ENCODE peak calls at places on chromosomes 1 and 21, in eight cellular contexts. One of them, this sample, is unnamed.

GRCh38 chr1:150604226-150604588 is 24.8 kb upstream of the MCL1 start:
- DNase-seq in iris pigment epithelial cell: no peak
- DNase-seq in bronchial epithelial cell: no peak
- DNase-seq in astrocyte of the cerebellum: no peak
- DNase-seq in central memory CD4-positive, alpha-beta T cell: no peak
- DNase-seq in upper lobe of right lung: no peak
- DNase-seq in stimulated activated CD8-positive, alpha-beta memory T cell treated with anti-CD3 and anti-CD28 coated beads, Interleukin-4, amount 100 ng/mL, for 24 hours: no peak
- DNase-seq in activated T-helper 1 cell treated with anti-CD3 and anti-CD28 coated beads, Interleukin-12 subunit alpha, Interleukin-12 subunit beta, Interleukin-2, Interleukin-4 antibody, amounts not matched to agents 30 ng/mL and 10 ng/mL and 1 ng/mL, durations not matched to agents 14 hours and 24 hours and 36 hours: no peak
- DNase-seq in this sample: no peak

GRCh38 chr21:46557919-46558392 is 46.9 kb downstream of the S100B start:
- DNase-seq in iris pigment epithelial cell: no peak
- DNase-seq in bronchial epithelial cell: no peak
- DNase-seq in astrocyte of the cerebellum: no peak
- DNase-seq in central memory CD4-positive, alpha-beta T cell: no peak
- DNase-seq in upper lobe of right lung: no peak
- DNase-seq in stimulated activated CD8-positive, alpha-beta memory T cell treated with anti-CD3 and anti-CD28 coated beads, Interleukin-4, amount 100 ng/mL, for 24 hours: no peak
- DNase-seq in activated T-helper 1 cell treated with anti-CD3 and anti-CD28 coated beads, Interleukin-12 subunit alpha, Interleukin-12 subunit beta, Interleukin-2, Interleukin-4 antibody, amounts not matched to agents 30 ng/mL and 10 ng/mL and 1 ng/mL, durations not matched to agents 14 hours and 24 hours and 36 hours: no peak
- DNase-seq in this sample: no peak

GRCh38 chr1:50701706-50702317 is 258.3 kb downstream of the FAF1 start:
- DNase-seq in iris pigment epithelial cell: no peak
- DNase-seq in bronchial epithelial cell: no peak
- DNase-seq in astrocyte of the cerebellum: no peak
- DNase-seq in central memory CD4-positive, alpha-beta T cell: no peak
- DNase-seq in upper lobe of right lung: no peak
- DNase-seq in stimulated activated CD8-positive, alpha-beta memory T cell treated with anti-CD3 and anti-CD28 coated beads, Interleukin-4, amount 100 ng/mL, for 24 hours: no peak
- DNase-seq in activated T-helper 1 cell treated with anti-CD3 and anti-CD28 coated beads, Interleukin-12 subunit alpha, Interleukin-12 subunit beta, Interleukin-2, Interleukin-4 antibody, amounts not matched to agents 30 ng/mL and 10 ng/mL and 1 ng/mL, durations not matched to agents 14 hours and 24 hours and 36 hours: no peak
- DNase-seq in this sample: no peak

GRCh38 chr1:212488436-212489283 is 55.9 kb downstream of the NENF start:
- DNase-seq in iris pigment epithelial cell: peak
- DNase-seq in bronchial epithelial cell: peak
- DNase-seq in astrocyte of the cerebellum: peak
- DNase-seq in central memory CD4-positive, alpha-beta T cell: no peak
- DNase-seq in upper lobe of right lung: no peak
- DNase-seq in stimulated activated CD8-positive, alpha-beta memory T cell treated with anti-CD3 and anti-CD28 coated beads, Interleukin-4, amount 100 ng/mL, for 24 hours: peak
- DNase-seq in activated T-helper 1 cell treated with anti-CD3 and anti-CD28 coated beads, Interleukin-12 subunit alpha, Interleukin-12 subunit beta, Interleukin-2, Interleukin-4 antibody, amounts not matched to agents 30 ng/mL and 10 ng/mL and 1 ng/mL, durations not matched to agents 14 hours and 24 hours and 36 hours: peak
- DNase-seq in this sample: no peak

GRCh38 chr1:94552071-94552586 is 10.6 kb upstream of the F3 start:
- DNase-seq in iris pigment epithelial cell: no peak
- DNase-seq in bronchial epithelial cell: peak
- DNase-seq in astrocyte of the cerebellum: no peak
- DNase-seq in central memory CD4-positive, alpha-beta T cell: no peak
- DNase-seq in upper lobe of right lung: peak
- DNase-seq in stimulated activated CD8-positive, alpha-beta memory T cell treated with anti-CD3 and anti-CD28 coated beads, Interleukin-4, amount 100 ng/mL, for 24 hours: no peak
- DNase-seq in activated T-helper 1 cell treated with anti-CD3 and anti-CD28 coated beads, Interleukin-12 subunit alpha, Interleukin-12 subunit beta, Interleukin-2, Interleukin-4 antibody, amounts not matched to agents 30 ng/mL and 10 ng/mL and 1 ng/mL, durations not matched to agents 14 hours and 24 hours and 36 hours: no peak
- DNase-seq in this sample: no peak

GRCh38 chr1:15680614-15681345 is 3.3 kb upstream of the PLEKHM2 start:
- DNase-seq in iris pigment epithelial cell: peak
- DNase-seq in bronchial epithelial cell: peak
- DNase-seq in astrocyte of the cerebellum: peak
- DNase-seq in central memory CD4-positive, alpha-beta T cell: no peak
- DNase-seq in upper lobe of right lung: peak
- DNase-seq in stimulated activated CD8-positive, alpha-beta memory T cell treated with anti-CD3 and anti-CD28 coated beads, Interleukin-4, amount 100 ng/mL, for 24 hours: no peak
- DNase-seq in activated T-helper 1 cell treated with anti-CD3 and anti-CD28 coated beads, Interleukin-12 subunit alpha, Interleukin-12 subunit beta, Interleukin-2, Interleukin-4 antibody, amounts not matched to agents 30 ng/mL and 10 ng/mL and 1 ng/mL, durations not matched to agents 14 hours and 24 hours and 36 hours: no peak
- DNase-seq in this sample: no peak

GRCh38 chr1:152926091-152926490 is 17.7 kb downstream of the IVL start:
- DNase-seq in iris pigment epithelial cell: no peak
- DNase-seq in bronchial epithelial cell: peak
- DNase-seq in astrocyte of the cerebellum: peak
- DNase-seq in central memory CD4-positive, alpha-beta T cell: no peak
- DNase-seq in upper lobe of right lung: no peak
- DNase-seq in stimulated activated CD8-positive, alpha-beta memory T cell treated with anti-CD3 and anti-CD28 coated beads, Interleukin-4, amount 100 ng/mL, for 24 hours: no peak
- DNase-seq in activated T-helper 1 cell treated with anti-CD3 and anti-CD28 coated beads, Interleukin-12 subunit alpha, Interleukin-12 subunit beta, Interleukin-2, Interleukin-4 antibody, amounts not matched to agents 30 ng/mL and 10 ng/mL and 1 ng/mL, durations not matched to agents 14 hours and 24 hours and 36 hours: no peak
- DNase-seq in this sample: no peak

GRCh38 chr1:7648761-7649384 is 122.2 kb upstream of the VAMP3 start:
- DNase-seq in iris pigment epithelial cell: peak
- DNase-seq in bronchial epithelial cell: peak
- DNase-seq in astrocyte of the cerebellum: no peak
- DNase-seq in central memory CD4-positive, alpha-beta T cell: no peak
- DNase-seq in upper lobe of right lung: peak
- DNase-seq in stimulated activated CD8-positive, alpha-beta memory T cell treated with anti-CD3 and anti-CD28 coated beads, Interleukin-4, amount 100 ng/mL, for 24 hours: no peak
- DNase-seq in activated T-helper 1 cell treated with anti-CD3 and anti-CD28 coated beads, Interleukin-12 subunit alpha, Interleukin-12 subunit beta, Interleukin-2, Interleukin-4 antibody, amounts not matched to agents 30 ng/mL and 10 ng/mL and 1 ng/mL, durations not matched to agents 14 hours and 24 hours and 36 hours: no peak
- DNase-seq in this sample: no peak

GRCh38 chr1:3690282-3691065 is 38.2 kb downstream of the TP73 start:
- DNase-seq in iris pigment epithelial cell: no peak
- DNase-seq in bronchial epithelial cell: peak
- DNase-seq in astrocyte of the cerebellum: no peak
- DNase-seq in central memory CD4-positive, alpha-beta T cell: no peak
- DNase-seq in upper lobe of right lung: no peak
- DNase-seq in stimulated activated CD8-positive, alpha-beta memory T cell treated with anti-CD3 and anti-CD28 coated beads, Interleukin-4, amount 100 ng/mL, for 24 hours: no peak
- DNase-seq in activated T-helper 1 cell treated with anti-CD3 and anti-CD28 coated beads, Interleukin-12 subunit alpha, Interleukin-12 subunit beta, Interleukin-2, Interleukin-4 antibody, amounts not matched to agents 30 ng/mL and 10 ng/mL and 1 ng/mL, durations not matched to agents 14 hours and 24 hours and 36 hours: no peak
- DNase-seq in this sample: no peak

GRCh38 chr21:15514073-15514946 is 215.5 kb upstream of the USP25 start:
- DNase-seq in iris pigment epithelial cell: no peak
- DNase-seq in bronchial epithelial cell: no peak
- DNase-seq in astrocyte of the cerebellum: no peak
- DNase-seq in central memory CD4-positive, alpha-beta T cell: peak
- DNase-seq in upper lobe of right lung: no peak
- DNase-seq in stimulated activated CD8-positive, alpha-beta memory T cell treated with anti-CD3 and anti-CD28 coated beads, Interleukin-4, amount 100 ng/mL, for 24 hours: peak
- DNase-seq in activated T-helper 1 cell treated with anti-CD3 and anti-CD28 coated beads, Interleukin-12 subunit alpha, Interleukin-12 subunit beta, Interleukin-2, Interleukin-4 antibody, amounts not matched to agents 30 ng/mL and 10 ng/mL and 1 ng/mL, durations not matched to agents 14 hours and 24 hours and 36 hours: peak
- DNase-seq in this sample: no peak

GRCh38 chr1:54312874-54313316 is 93.3 kb downstream of the SSBP3 start:
- DNase-seq in iris pigment epithelial cell: peak
- DNase-seq in bronchial epithelial cell: peak
- DNase-seq in astrocyte of the cerebellum: no peak
- DNase-seq in central memory CD4-positive, alpha-beta T cell: no peak
- DNase-seq in upper lobe of right lung: no peak
- DNase-seq in stimulated activated CD8-positive, alpha-beta memory T cell treated with anti-CD3 and anti-CD28 coated beads, Interleukin-4, amount 100 ng/mL, for 24 hours: no peak
- DNase-seq in activated T-helper 1 cell treated with anti-CD3 and anti-CD28 coated beads, Interleukin-12 subunit alpha, Interleukin-12 subunit beta, Interleukin-2, Interleukin-4 antibody, amounts not matched to agents 30 ng/mL and 10 ng/mL and 1 ng/mL, durations not matched to agents 14 hours and 24 hours and 36 hours: no peak
- DNase-seq in this sample: peak

GRCh38 chr1:87092852-87093251 is 178.4 kb downstream of the HS2ST1 start:
- DNase-seq in iris pigment epithelial cell: no peak
- DNase-seq in bronchial epithelial cell: no peak
- DNase-seq in astrocyte of the cerebellum: no peak
- DNase-seq in central memory CD4-positive, alpha-beta T cell: no peak
- DNase-seq in upper lobe of right lung: no peak
- DNase-seq in stimulated activated CD8-positive, alpha-beta memory T cell treated with anti-CD3 and anti-CD28 coated beads, Interleukin-4, amount 100 ng/mL, for 24 hours: no peak
- DNase-seq in activated T-helper 1 cell treated with anti-CD3 and anti-CD28 coated beads, Interleukin-12 subunit alpha, Interleukin-12 subunit beta, Interleukin-2, Interleukin-4 antibody, amounts not matched to agents 30 ng/mL and 10 ng/mL and 1 ng/mL, durations not matched to agents 14 hours and 24 hours and 36 hours: no peak
- DNase-seq in this sample: no peak

GRCh38 chr1:154407866-154408777 is 3.0 kb downstream of the IL6R start:
- DNase-seq in iris pigment epithelial cell: no peak
- DNase-seq in bronchial epithelial cell: no peak
- DNase-seq in astrocyte of the cerebellum: no peak
- DNase-seq in central memory CD4-positive, alpha-beta T cell: peak
- DNase-seq in upper lobe of right lung: peak
- DNase-seq in stimulated activated CD8-positive, alpha-beta memory T cell treated with anti-CD3 and anti-CD28 coated beads, Interleukin-4, amount 100 ng/mL, for 24 hours: no peak
- DNase-seq in activated T-helper 1 cell treated with anti-CD3 and anti-CD28 coated beads, Interleukin-12 subunit alpha, Interleukin-12 subunit beta, Interleukin-2, Interleukin-4 antibody, amounts not matched to agents 30 ng/mL and 10 ng/mL and 1 ng/mL, durations not matched to agents 14 hours and 24 hours and 36 hours: no peak
- DNase-seq in this sample: no peak